ENCODE peak calls at places on chromosomes 5 and 9, in six cellular contexts. A, J, Y, O, Q and S are unnamed samples.

GRCh38 chr5:114448496-114448895 is 86.6 kb downstream of the KCNN2 start:
- DNase-seq in A (no peak), J (no peak), Y (no peak), O (peak), Q (no peak), S (no peak)

GRCh38 chr9:90580576-90580975 is 62.0 kb downstream of the DIRAS2 start:
- DNase-seq in A (no peak), J (no peak), Y (no peak), O (no peak), Q (no peak), S (no peak)

GRCh38 chr5:35832757-35833156 is 23.9 kb upstream of the IL7R start:
- DNase-seq in A (no peak), J (no peak), Y (peak), O (no peak), Q (no peak), S (no peak)

GRCh38 chr9:69054989-69055388 is 19.4 kb downstream of the FXN start:
- DNase-seq in A (no peak), J (no peak), Y (no peak), O (no peak), Q (peak), S (no peak)

GRCh38 chr5:143108498-143109128 is 294.9 kb downstream of the NR3C1 start:
- DNase-seq in A (no peak), J (no peak), Y (no peak), O (no peak), Q (peak), S (no peak)

GRCh38 chr9:93138171-93138764 is 4.2 kb upstream of the NINJ1 start:
- DNase-seq in A (no peak), J (no peak), Y (no peak), O (no peak), Q (no peak), S (no peak)

GRCh38 chr5:4189317-4189716 is 593.7 kb downstream of the IRX1 start:
- DNase-seq in A (peak), J (no peak), Y (no peak), O (no peak), Q (no peak), S (no peak)

GRCh38 chr5:172699999-172700685 is 59.1 kb downstream of the NEURL1B start:
- DNase-seq in A (no peak), J (no peak), Y (no peak), O (no peak), Q (no peak), S (no peak)

GRCh38 chr5:21642321-21642720 is 1210.8 kb downstream of the CDH12 start:
- DNase-seq in A (no peak), J (no peak), Y (no peak), O (no peak), Q (no peak), S (no peak)

GRCh38 chr9:121680236-121680635 is 28.8 kb downstream of the DAB2IP start:
- DNase-seq in A (no peak), J (no peak), Y (no peak), O (no peak), Q (no peak), S (no peak)

GRCh38 chr5:168409601-168410458 is 76.4 kb upstream of the RARS1 start:
- DNase-seq in A (no peak), J (no peak), Y (peak), O (peak), Q (no peak), S (peak)
- H3K4me3 ChIP-seq in A (peak), J (no peak), Y (no peak), O (peak), Q (no peak), S (peak)

GRCh38 chr9:134456740-134457315 is 130.6 kb downstream of the RXRA start:
- DNase-seq in A (no peak), J (no peak), Y (no peak), O (no peak), Q (no peak), S (no peak)
- H3K4me3 ChIP-seq in A (peak), J (no peak), Y (no peak), O (no peak), Q (no peak), S (peak)

DNA sequence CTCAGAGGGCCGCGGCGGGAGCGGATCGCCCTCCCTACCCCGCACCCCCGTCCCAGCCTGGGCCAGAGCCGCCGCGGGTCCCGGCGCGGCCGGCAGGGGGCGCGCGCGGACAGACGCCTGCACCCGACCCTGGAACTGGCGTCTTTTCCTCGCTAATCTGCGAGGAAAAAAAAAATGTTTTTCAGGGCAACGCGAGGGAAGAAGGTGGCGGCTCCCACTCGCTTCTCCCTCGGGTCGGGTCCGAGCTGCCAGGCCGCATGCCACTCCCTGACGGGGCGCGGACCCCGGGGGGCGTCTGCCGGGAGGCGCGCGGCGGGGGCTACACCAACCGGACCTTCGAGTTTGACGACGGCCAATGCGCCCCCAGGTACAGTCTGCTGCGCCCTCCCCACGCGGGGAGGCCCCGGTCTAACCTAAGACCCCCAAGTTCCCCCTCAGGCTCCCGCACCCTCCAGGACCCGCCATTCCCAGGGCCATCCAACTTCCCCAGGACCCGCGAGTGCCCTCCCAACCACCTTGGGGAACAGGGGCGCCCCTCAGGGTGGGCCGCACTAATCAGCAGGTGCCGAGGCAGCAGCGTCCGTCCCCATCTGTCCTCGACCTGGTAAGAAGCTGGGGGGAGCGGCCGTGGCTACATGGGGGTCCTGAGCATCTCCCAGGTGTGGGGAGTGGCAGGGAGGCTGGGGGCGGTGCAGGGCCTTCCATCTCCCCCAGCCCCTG is at the start of gene KCNT1:
- DNase-seq in A (peak), J (peak), Y (peak), O (peak), Q (peak), S (no peak)
- H3K4me3 ChIP-seq in A (no peak), J (no peak), Y (peak), O (no peak), Q (no peak), S (no peak)

GRCh38 chr5:41182666-41183065 is 30.7 kb downstream of the C6 start:
- DNase-seq in A (no peak), J (no peak), Y (no peak), O (no peak), Q (no peak), S (no peak)
- H3K4me3 ChIP-seq in A (no peak), J (no peak), Y (no peak), O (no peak), Q (no peak), S (no peak)

GRCh38 chr5:1312993-1313833 is 18.3 kb upstream of the TERT start:
- DNase-seq in A (peak), J (peak), Y (no peak), O (no peak), Q (no peak), S (peak)
- H3K4me3 ChIP-seq in A (peak), J (no peak), Y (no peak), O (no peak), Q (no peak), S (peak)

DNA sequence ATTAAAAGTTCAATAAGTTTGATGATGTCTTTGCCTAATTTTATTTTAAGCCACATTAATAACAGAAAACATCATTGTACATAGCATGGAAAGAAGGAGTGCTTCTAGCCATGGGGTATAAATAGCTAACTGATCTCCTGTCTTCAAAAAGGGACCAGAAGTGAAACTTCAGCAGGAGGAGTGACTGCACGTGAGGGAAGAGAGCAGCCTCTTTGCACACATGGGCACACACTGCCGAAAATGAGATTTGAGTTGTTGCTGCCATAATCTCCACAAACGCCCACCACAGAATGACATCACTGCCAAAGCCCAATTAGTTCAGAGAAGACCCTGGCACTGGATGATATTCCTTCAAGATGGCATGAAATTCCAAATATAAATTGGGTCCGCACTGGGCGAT is 238.9 kb upstream of the NR4A3 start:
- DNase-seq in A (no peak), J (no peak), Y (no peak), O (no peak), Q (no peak), S (no peak)
- H3K4me3 ChIP-seq in A (no peak), J (no peak), Y (no peak), O (no peak), Q (no peak), S (no peak)

DNA sequence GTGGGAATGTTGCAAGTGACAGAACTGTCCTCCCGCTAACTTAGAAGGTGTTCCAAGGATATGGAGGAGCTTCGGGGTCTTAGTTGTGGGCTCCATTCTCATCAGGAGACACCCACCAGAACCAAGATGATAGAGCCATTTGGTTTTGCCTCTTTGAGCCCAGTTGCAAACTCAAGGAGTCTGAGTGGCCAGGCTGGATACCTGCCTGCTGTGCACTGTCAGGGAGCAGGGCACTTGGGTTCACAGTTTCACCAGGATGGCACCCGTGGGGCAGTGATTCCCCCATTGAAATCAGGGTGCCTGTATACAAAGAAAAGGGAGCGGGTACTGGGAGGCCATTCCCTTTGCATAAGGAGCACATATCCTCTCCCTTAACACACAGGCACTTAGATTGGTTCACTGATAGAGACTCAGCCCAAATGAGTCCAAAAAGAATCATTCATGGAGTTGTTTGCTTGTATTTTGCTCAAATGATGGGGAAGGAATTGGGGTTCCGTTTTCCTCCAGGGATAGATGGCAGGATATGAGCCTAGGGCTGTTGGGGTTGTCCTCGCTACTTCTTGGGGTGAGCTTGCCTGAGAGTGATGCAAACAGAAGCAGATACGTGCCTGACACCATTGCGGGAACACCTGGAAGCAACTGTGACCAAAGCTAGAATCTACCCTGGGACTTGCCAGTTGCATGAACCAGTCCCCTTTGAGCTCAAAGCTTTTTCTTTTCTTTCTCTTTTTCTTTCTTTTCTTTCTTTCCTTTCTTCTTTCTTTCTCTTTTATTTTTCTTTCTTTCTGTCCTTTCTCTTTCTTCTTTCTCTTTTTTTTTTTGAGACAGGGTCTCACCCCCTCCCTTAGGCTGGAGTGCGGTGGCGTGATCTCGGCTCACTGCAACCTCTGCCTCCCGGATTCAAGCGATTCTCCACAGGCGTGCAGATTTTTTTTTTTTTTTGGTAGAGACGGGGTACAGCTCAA is 1.3 kb upstream of the PRR7 start:
- DNase-seq in A (peak), J (peak), Y (no peak), O (no peak), Q (no peak), S (peak)
- H3K4me3 ChIP-seq in A (peak), J (no peak), Y (no peak), O (no peak), Q (no peak), S (peak)

GRCh38 chr5:137073192-137073591 is 425.9 kb downstream of the SPOCK1 start:
- DNase-seq in A (no peak), J (no peak), Y (no peak), O (peak), Q (no peak), S (no peak)
- H3K4me3 ChIP-seq in A (no peak), J (no peak), Y (no peak), O (no peak), Q (no peak), S (no peak)

DNA sequence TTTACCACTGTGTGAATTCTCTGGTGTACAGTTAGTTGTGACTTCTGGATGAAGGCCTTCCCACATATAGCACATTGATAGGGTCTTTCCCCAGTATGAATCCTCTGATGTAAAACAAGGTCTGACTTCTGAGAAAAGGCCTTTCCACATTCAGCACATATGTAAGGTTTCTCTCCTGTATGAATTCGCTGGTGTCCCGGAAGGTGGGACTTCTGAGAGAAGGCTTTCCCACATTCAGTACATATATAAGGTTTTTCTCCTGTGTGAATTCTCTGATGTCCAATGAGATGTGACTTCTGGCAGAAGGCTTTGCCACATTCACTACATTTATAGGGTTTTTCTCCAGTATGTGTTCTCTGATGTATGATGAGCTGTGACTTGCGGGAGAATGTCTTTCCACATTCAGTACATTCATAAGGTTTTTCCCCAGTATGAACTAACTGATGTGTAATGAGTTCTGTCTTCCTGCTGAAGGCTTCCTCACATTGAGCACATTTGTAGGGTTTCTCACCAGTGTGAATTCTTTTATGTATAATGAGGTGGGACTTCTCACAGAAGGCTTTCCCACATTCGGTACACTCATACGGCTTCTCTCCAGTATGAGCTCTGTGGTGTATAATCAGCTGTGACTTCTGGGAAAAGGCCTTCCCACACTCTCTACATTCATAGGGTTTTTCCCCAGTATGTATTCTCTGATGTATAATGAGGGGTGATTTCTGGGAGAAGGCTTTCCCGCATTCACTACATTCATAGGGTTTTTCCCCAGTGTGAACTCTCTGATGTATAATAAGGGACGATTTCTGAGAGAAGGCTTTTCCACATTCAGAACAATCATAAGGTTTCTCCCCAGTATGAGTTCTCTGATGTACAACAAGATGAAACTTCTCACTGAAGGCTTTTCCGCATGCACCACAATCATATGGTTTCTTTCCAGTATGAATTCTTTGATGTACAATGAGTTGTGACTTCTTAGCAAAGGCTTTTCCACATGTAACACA is 9.1 kb downstream of the ZNF300 start:
- DNase-seq in A (no peak), J (no peak), Y (peak), O (peak), Q (no peak), S (no peak)
- H3K4me3 ChIP-seq in A (no peak), J (no peak), Y (no peak), O (no peak), Q (no peak), S (no peak)

DNA sequence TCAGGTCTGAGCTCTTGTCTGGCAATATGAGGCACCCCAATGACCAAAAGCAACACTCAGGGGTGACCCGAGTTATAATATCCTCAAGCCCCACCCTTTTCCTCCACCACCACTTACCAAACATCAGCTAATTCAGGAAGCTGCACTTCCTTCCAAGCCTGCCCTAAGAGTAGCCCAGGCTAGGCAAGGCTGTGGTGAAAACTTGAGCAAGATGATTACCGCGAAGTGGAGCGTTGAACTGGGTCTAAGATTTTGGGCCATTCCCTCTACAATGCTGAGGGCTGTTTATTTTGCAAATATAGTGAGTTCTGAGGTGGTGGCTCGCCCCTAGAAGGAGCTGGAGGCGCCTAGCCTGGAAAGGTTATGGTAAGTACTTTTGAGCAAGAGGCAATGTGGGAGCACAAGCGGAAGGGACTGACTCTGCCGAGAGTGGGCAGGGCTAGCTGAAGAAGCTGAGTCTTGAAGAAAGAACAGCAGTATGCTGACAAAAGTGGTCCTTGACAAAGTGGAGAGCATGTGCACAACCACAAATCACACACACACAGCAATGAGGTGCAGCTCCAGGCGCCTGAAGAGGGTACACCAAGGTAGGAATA is at the start of gene HK3:
- DNase-seq in A (no peak), J (no peak), Y (no peak), O (no peak), Q (no peak), S (no peak)
- H3K4me3 ChIP-seq in A (no peak), J (no peak), Y (no peak), O (no peak), Q (no peak), S (no peak)